ENCODE peak calls at places on chromosome 13, in four cellular contexts. One of them, this sample, is unnamed.

GRCh38 chr13:35140321-35140720 is 198.3 kb downstream of the NBEA start:
- DNase-seq in ovary: no peak
- DNase-seq in choroid plexus epithelial cell: peak
- DNase-seq in Calu3: no peak
- DNase-seq in this sample: peak

GRCh38 chr13:97911311-97912138 is 42.0 kb upstream of the IPO5 start:
- DNase-seq in choroid plexus epithelial cell: no peak
- DNase-seq in ovary: no peak
- DNase-seq in Calu3: peak
- DNase-seq in this sample: peak

GRCh38 chr13:42876270-42876714 is 94.9 kb downstream of the FAM216B start:
- DNase-seq in Calu3: no peak
- DNase-seq in choroid plexus epithelial cell: no peak
- DNase-seq in ovary: peak
- DNase-seq in this sample: no peak

GRCh38 chr13:99542788-99543406 is 41.6 kb downstream of the TM9SF2 start:
- DNase-seq in Calu3: no peak
- DNase-seq in choroid plexus epithelial cell: no peak
- DNase-seq in ovary: no peak
- DNase-seq in this sample: no peak

GRCh38 chr13:96090240-96091101 is 564 bp downstream of the HS6ST3 start:
- DNase-seq in choroid plexus epithelial cell: peak
- DNase-seq in ovary: peak
- DNase-seq in Calu3: no peak
- DNase-seq in this sample: peak

GRCh38 chr13:22499919-22500318 is 680.9 kb upstream of the SGCG start:
- DNase-seq in choroid plexus epithelial cell: no peak
- DNase-seq in ovary: no peak
- DNase-seq in Calu3: no peak
- DNase-seq in this sample: no peak

GRCh38 chr13:100254002-100254401 is 165.1 kb downstream of the PCCA start:
- DNase-seq in ovary: no peak
- DNase-seq in Calu3: no peak
- DNase-seq in choroid plexus epithelial cell: peak
- DNase-seq in this sample: peak

GRCh38 chr13:40517486-40518311 is 148.7 kb downstream of the FOXO1 start:
- DNase-seq in ovary: no peak
- DNase-seq in Calu3: no peak
- DNase-seq in choroid plexus epithelial cell: no peak
- DNase-seq in this sample: no peak

GRCh38 chr13:67048793-67049150 is 181.4 kb downstream of the PCDH9 start:
- DNase-seq in Calu3: no peak
- DNase-seq in ovary: no peak
- DNase-seq in choroid plexus epithelial cell: peak
- DNase-seq in this sample: peak

GRCh38 chr13:43180837-43181236 is 157.5 kb downstream of the DNAJC15 start:
- DNase-seq in ovary: no peak
- DNase-seq in Calu3: no peak
- DNase-seq in choroid plexus epithelial cell: no peak
- DNase-seq in this sample: no peak

GRCh38 chr13:37429976-37430375 is 168.6 kb downstream of the POSTN start:
- DNase-seq in ovary: no peak
- DNase-seq in choroid plexus epithelial cell: peak
- DNase-seq in Calu3: no peak
- DNase-seq in this sample: peak

GRCh38 chr13:74117207-74117705 is 16.9 kb downstream of the KLF12 start:
- DNase-seq in ovary: no peak
- DNase-seq in Calu3: no peak
- DNase-seq in choroid plexus epithelial cell: no peak
- DNase-seq in this sample: no peak

GRCh38 chr13:100527644-100528043 is 60.9 kb downstream of the GGACT start:
- DNase-seq in choroid plexus epithelial cell: no peak
- DNase-seq in Calu3: no peak
- DNase-seq in ovary: no peak
- DNase-seq in this sample: no peak

GRCh38 chr13:90918551-90918950 is 428.9 kb upstream of the MIR17HG start:
- DNase-seq in ovary: no peak
- DNase-seq in Calu3: no peak
- DNase-seq in choroid plexus epithelial cell: peak
- DNase-seq in this sample: peak

GRCh38 chr13:58592052-58592451 is 960.5 kb downstream of the PCDH17 start:
- DNase-seq in Calu3: no peak
- DNase-seq in choroid plexus epithelial cell: no peak
- DNase-seq in ovary: no peak
- DNase-seq in this sample: no peak

GRCh38 chr13:21318891-21319532 is 140.1 kb downstream of the ZDHHC20 start:
- DNase-seq in choroid plexus epithelial cell: peak
- DNase-seq in ovary: no peak
- DNase-seq in Calu3: no peak
- DNase-seq in this sample: no peak

GRCh38 chr13:111219950-111220349 is 100.5 kb upstream of the TEX29 start:
- DNase-seq in ovary: no peak
- DNase-seq in choroid plexus epithelial cell: no peak
- DNase-seq in Calu3: no peak
- DNase-seq in this sample: no peak

GRCh38 chr13:29454931-29455481 is 140.5 kb downstream of the SLC7A1 start:
- DNase-seq in choroid plexus epithelial cell: peak
- DNase-seq in ovary: no peak
- DNase-seq in Calu3: peak
- DNase-seq in this sample: peak
- TF ChIP-seq CTCF in choroid plexus epithelial cell: peak
- TF ChIP-seq CTCF in ovary: no peak
- TF ChIP-seq CTCF in Calu3: no peak
- TF ChIP-seq CTCF in this sample: peak

GRCh38 chr13:101916758-101917474 is 464.4 kb downstream of the ITGBL1 start:
- DNase-seq in choroid plexus epithelial cell: no peak
- DNase-seq in Calu3: no peak
- DNase-seq in ovary: no peak
- DNase-seq in this sample: no peak

GRCh38 chr13:101916108-101916757 is 463.8 kb downstream of the ITGBL1 start:
- DNase-seq in ovary: no peak
- DNase-seq in choroid plexus epithelial cell: peak
- DNase-seq in Calu3: no peak
- DNase-seq in this sample: peak

GRCh38 chr13:101917833-101918755 is 465.6 kb downstream of the ITGBL1 start:
- DNase-seq in ovary: no peak
- DNase-seq in Calu3: no peak
- DNase-seq in choroid plexus epithelial cell: no peak
- DNase-seq in this sample: no peak

GRCh38 chr13:101917475-101917810 is 465.0 kb downstream of the ITGBL1 start:
- DNase-seq in choroid plexus epithelial cell: no peak
- DNase-seq in Calu3: no peak
- DNase-seq in ovary: no peak
- DNase-seq in this sample: no peak

GRCh38 chr13:101919541-101920306 is 467.2 kb downstream of the ITGBL1 start:
- DNase-seq in Calu3: peak
- DNase-seq in choroid plexus epithelial cell: peak
- DNase-seq in ovary: no peak
- DNase-seq in this sample: peak
- TF ChIP-seq CTCF in Calu3: no peak
- TF ChIP-seq CTCF in choroid plexus epithelial cell: peak
- TF ChIP-seq CTCF in ovary: no peak
- TF ChIP-seq CTCF in this sample: no peak

GRCh38 chr13:87671824-87672603 is 843 bp downstream of the SLITRK5 start:
- DNase-seq in ovary: no peak
- DNase-seq in choroid plexus epithelial cell: no peak
- DNase-seq in Calu3: no peak
- DNase-seq in this sample: no peak
- TF ChIP-seq CTCF in ovary: no peak
- TF ChIP-seq CTCF in choroid plexus epithelial cell: no peak
- TF ChIP-seq CTCF in Calu3: no peak
- TF ChIP-seq CTCF in this sample: no peak

GRCh38 chr13:38527140-38527539 is 159.7 kb upstream of the FREM2 start:
- DNase-seq in choroid plexus epithelial cell: no peak
- DNase-seq in ovary: no peak
- DNase-seq in Calu3: no peak
- DNase-seq in this sample: no peak

GRCh38 chr13:38535271-38535670 is 151.6 kb upstream of the FREM2 start:
- DNase-seq in ovary: no peak
- DNase-seq in choroid plexus epithelial cell: no peak
- DNase-seq in Calu3: no peak
- DNase-seq in this sample: no peak

GRCh38 chr13:38530492-38530891 is 156.4 kb upstream of the FREM2 start:
- DNase-seq in ovary: no peak
- DNase-seq in Calu3: no peak
- DNase-seq in choroid plexus epithelial cell: peak
- DNase-seq in this sample: peak
- TF ChIP-seq CTCF in ovary: no peak
- TF ChIP-seq CTCF in Calu3: no peak
- TF ChIP-seq CTCF in choroid plexus epithelial cell: peak
- TF ChIP-seq CTCF in this sample: peak

GRCh38 chr13:79663977-79664636 is 183.2 kb downstream of the NDFIP2 start:
- DNase-seq in Calu3: no peak
- DNase-seq in choroid plexus epithelial cell: no peak
- DNase-seq in ovary: no peak
- DNase-seq in this sample: no peak

GRCh38 chr13:79663420-79663819 is 182.5 kb downstream of the NDFIP2 start:
- DNase-seq in Calu3: no peak
- DNase-seq in choroid plexus epithelial cell: no peak
- DNase-seq in ovary: no peak
- DNase-seq in this sample: no peak

GRCh38 chr13:79660361-79660760 is 179.4 kb downstream of the NDFIP2 start:
- DNase-seq in Calu3: no peak
- DNase-seq in choroid plexus epithelial cell: no peak
- DNase-seq in ovary: no peak
- DNase-seq in this sample: no peak

GRCh38 chr13:79659161-79659560 is 178.2 kb downstream of the NDFIP2 start:
- DNase-seq in Calu3: no peak
- DNase-seq in choroid plexus epithelial cell: peak
- DNase-seq in ovary: no peak
- DNase-seq in this sample: peak

DNA sequence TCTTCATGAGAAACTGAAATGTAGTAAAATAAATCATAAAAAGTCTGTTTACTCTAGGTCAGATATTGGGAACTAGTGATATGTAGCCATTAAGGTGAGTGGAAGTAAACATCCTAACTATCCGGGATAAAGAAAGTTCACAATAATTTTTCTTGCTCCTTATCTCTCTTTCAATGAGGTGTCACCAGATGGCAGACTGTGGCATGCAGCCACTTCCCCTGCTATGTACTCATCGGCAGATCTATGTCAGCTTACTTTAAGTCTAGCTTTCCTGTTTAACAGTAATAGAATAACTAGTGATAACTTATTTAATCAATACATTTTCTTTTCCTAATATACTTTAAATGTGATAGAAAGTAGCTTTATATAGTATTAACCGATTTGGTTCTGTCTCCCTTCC is 181.9 kb downstream of the NDFIP2 start:
- DNase-seq in ovary: no peak
- DNase-seq in choroid plexus epithelial cell: peak
- DNase-seq in Calu3: no peak
- DNase-seq in this sample: no peak
- TF ChIP-seq CTCF in ovary: no peak
- TF ChIP-seq CTCF in choroid plexus epithelial cell: no peak
- TF ChIP-seq CTCF in Calu3: no peak
- TF ChIP-seq CTCF in this sample: no peak

GRCh38 chr13:113373811-113374485 is 10.0 kb upstream of the GRTP1 start:
- DNase-seq in ovary: no peak
- DNase-seq in Calu3: no peak
- DNase-seq in choroid plexus epithelial cell: no peak
- DNase-seq in this sample: no peak

GRCh38 chr13:113374511-113375175 is 10.7 kb upstream of the GRTP1 start:
- DNase-seq in ovary: no peak
- DNase-seq in Calu3: no peak
- DNase-seq in choroid plexus epithelial cell: no peak
- DNase-seq in this sample: no peak

GRCh38 chr13:113383089-113383488 is 19.2 kb upstream of the GRTP1 start:
- DNase-seq in choroid plexus epithelial cell: no peak
- DNase-seq in ovary: no peak
- DNase-seq in Calu3: no peak
- DNase-seq in this sample: no peak

GRCh38 chr13:113378825-113379224 is 14.9 kb upstream of the GRTP1 start:
- DNase-seq in Calu3: no peak
- DNase-seq in ovary: no peak
- DNase-seq in choroid plexus epithelial cell: no peak
- DNase-seq in this sample: no peak
- TF ChIP-seq CTCF in Calu3: no peak
- TF ChIP-seq CTCF in ovary: no peak
- TF ChIP-seq CTCF in choroid plexus epithelial cell: no peak
- TF ChIP-seq CTCF in this sample: no peak

DNA sequence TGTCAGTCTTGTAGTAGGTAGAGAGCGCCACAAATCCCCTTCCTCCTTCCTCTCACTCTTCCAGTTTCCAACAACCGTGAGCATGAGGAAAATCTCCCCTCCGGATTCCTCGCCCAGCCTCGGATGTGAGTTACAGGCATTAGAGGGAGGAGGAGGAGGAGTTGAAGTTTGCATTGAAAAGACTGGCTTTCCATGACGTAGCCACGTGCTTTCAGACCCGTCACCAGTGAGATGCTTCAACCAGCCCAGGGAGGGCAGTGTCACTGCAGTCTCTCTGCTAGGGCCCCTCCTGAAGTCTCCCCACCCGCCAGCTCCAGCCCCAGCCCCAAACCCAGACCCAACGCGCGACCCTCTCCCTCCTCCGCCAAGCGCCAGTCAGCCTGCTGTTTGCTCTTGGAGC is 444 bp upstream of the FGF14 start:
- DNase-seq in choroid plexus epithelial cell: peak
- DNase-seq in ovary: no peak
- DNase-seq in Calu3: no peak
- DNase-seq in this sample: peak
- TF ChIP-seq CTCF in choroid plexus epithelial cell: peak
- TF ChIP-seq CTCF in ovary: no peak
- TF ChIP-seq CTCF in Calu3: no peak
- TF ChIP-seq CTCF in this sample: peak

GRCh38 chr13:51818276-51818675 is 14.3 kb upstream of the DHRS12 start:
- DNase-seq in Calu3: no peak
- DNase-seq in choroid plexus epithelial cell: no peak
- DNase-seq in ovary: no peak
- DNase-seq in this sample: no peak
- TF ChIP-seq CTCF in Calu3: no peak
- TF ChIP-seq CTCF in choroid plexus epithelial cell: no peak
- TF ChIP-seq CTCF in ovary: no peak
- TF ChIP-seq CTCF in this sample: no peak

This sample was measured in fibroblast of mammary gland.